ENCODE peak calls at places on chromosome 7, in four cellular contexts. V is GM12878, D is K562, J is HepG2. T is an unnamed sample.
A peak's percentile ranks its signal among the peaks of the same experiment; 100 is the strongest.

GRCh38 chr7:35495377-35495776 is 199.6 kb downstream of the HERPUD2 start:
- DNase-seq in J (no peak), V (no peak), D (no peak), T (no peak)

GRCh38 chr7:136424058-136424457 is 444.4 kb upstream of the CHRM2 start:
- DNase-seq in J (no peak), V (no peak), D (no peak), T (no peak)

GRCh38 chr7:79897166-79897565 is 237.5 kb upstream of the GNAI1 start:
- DNase-seq in V (no peak), J (no peak), D (no peak), T (no peak)

GRCh38 chr7:70178787-70179186 is 580.5 kb downstream of the AUTS2 start:
- DNase-seq in V (no peak), D (no peak), J (no peak), T (no peak)

GRCh38 chr7:98281757-98282652 is 519 bp downstream of the BRI3 start:
- DNase-seq in D (no peak), V (no peak), J (no peak), T (no peak)

GRCh38 chr7:46390042-46390441 is 469.0 kb upstream of the IGFBP3 start:
- DNase-seq in J (no peak), V (no peak), D (no peak), T (no peak)

GRCh38 chr7:18189495-18190126 is 162.0 kb upstream of the PRPS1L1 start:
- DNase-seq in D (no peak), J (no peak), V (no peak), T (no peak)

GRCh38 chr7:103958284-103958818 is 31.1 kb downstream of the RELN start:
- DNase-seq in J (no peak), V (no peak), D (no peak), T (no peak)

GRCh38 chr7:15753834-15754600 is 67.5 kb upstream of the MEOX2 start:
- DNase-seq in J (no peak), D (no peak), V (no peak), T (no peak)

GRCh38 chr7:9657257-9657656 is 1223.8 kb downstream of the NXPH1 start:
- DNase-seq in V (no peak), J (no peak), D (no peak), T (no peak)

GRCh38 chr7:152674860-152675760 is 831 bp downstream of the XRCC2 start:
- DNase-seq in D (peak; percentile 57), J (peak; percentile 47), V (no peak), T (no peak)

GRCh38 chr7:131370523-131370968 is 42.9 kb downstream of the MKLN1 start:
- DNase-seq in V (peak; percentile 48), D (no peak), J (no peak), T (no peak)

GRCh38 chr7:93092757-93093370 is 24.9 kb downstream of the SAMD9 start:
- DNase-seq in V (no peak), J (peak; percentile 15), D (no peak), T (peak; percentile 21)
- TF ChIP-seq GABPA in V (no peak), J (no peak), D (no peak), T (no peak)

GRCh38 chr7:105387621-105388372 is 924 bp downstream of the SRPK2 start:
- DNase-seq in J (peak; percentile 28), D (peak; percentile 84), V (no peak), T (peak; percentile 54)
- H3K4me3 ChIP-seq in J (peak overlapping the region; percentile 97), D (peak overlapping the region; percentile 90), V (peak overlapping the region; percentile 94), T (peak overlapping the region; percentile 61)

DNA sequence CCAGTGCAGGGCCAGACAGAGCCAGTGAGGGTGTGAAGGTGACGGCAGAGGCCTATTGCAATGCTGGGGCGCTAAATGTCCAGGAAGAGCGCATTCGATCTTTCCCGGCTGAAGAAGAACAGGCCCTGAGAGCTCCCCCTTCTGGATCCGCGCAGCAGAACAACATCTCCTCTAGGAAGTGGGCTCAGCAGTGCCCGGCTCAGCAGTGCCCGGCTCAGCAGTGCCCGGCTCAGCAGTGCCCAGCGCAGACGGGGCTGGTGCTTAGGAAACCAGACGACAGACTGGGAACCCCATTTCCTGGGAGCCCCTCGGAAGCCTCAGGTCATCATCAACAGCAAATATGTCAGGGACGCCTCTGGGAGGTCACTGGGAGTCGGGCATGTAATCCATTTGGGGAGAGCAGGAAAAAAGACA is 4.7 kb upstream of the NOS3 start:
- DNase-seq in J (no peak), D (peak; percentile 80), V (no peak), T (peak; percentile 57)
- TF ChIP-seq REST in J (peak; percentile 64), D (peak; percentile 85), V (no peak), T (peak; percentile 29)

DNA sequence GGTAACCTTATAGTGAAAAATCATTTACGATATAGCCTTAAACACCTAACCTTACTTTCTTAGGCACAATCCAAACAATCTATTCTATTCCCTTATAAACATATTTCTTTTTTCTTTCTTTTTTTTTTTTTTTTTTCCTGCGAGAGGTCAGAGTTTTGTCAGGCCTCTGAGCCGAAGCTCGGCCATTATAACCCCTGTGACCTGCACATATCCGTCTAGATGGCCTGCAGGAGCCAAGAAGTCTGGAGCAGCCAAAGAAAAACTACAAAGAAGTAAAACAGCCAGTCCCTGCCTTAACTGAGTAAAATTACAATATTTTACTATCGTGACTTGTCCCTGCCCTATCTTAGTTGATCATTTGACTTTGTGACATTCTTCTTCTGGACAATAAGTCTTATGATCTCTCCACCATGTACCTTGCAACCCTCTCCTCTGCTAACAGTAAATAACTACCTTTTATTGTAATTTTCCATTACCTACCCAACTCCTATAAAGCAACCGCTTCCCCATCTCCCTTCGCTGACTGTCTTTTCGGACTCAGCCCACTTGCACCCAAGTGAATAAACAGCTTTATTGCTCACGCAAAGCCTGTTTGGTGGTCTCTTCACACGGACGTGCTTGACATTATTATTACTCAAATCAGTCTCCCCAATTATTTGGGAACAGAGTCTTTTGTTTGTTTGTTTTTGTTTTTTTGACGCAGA is 64.5 kb downstream of the AOAH start:
- DNase-seq in D (no peak), J (no peak), V (no peak), T (no peak)
- TF ChIP-seq GABPA in D (no peak), J (no peak), V (no peak), T (no peak)

DNA sequence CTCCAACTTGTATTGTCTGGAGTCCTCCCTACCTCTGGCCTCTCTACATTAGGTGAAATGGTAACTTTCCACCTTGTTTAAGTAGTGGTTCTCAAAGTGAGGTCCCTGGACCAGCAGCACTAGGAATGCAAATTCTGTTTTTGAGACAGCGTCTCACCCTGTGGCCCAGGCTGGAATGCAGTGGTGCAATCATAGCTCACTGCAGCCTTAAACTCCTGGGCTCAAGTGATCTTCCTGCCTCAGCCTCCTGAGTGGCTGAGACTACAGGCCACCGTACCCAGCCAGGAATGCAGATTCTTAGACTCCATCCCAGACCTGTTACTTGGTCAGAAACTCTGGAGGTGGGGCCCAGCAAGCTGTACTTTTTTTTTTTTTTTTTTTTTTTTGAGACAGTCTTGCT is 6.8 kb upstream of the TBL2 start:
- DNase-seq in J (no peak), D (no peak), V (no peak), T (no peak)
- H3K4me3 ChIP-seq in J (no peak overlapping the region), D (no peak overlapping the region), V (no peak overlapping the region), T (no peak overlapping the region)

GRCh38 chr7:99772565-99772964 is 11.4 kb downstream of the CYP3A4 start:
- DNase-seq in D (no peak), J (peak; percentile 85), V (no peak), T (no peak)
- TF ChIP-seq REST in D (no peak), J (no peak), V (no peak), T (no peak)